ENCODE peak calls at places on chromosomes 11 and 22, in eight cellular contexts. T is breast epithelium; I is psoas muscle; F is adrenal gland; R is left ventricle myocardium inferior; P is H1; A is CD8-positive, alpha-beta T cell; O is IMR-90. Z is an unnamed sample. For H3K27me3 and H3K36me3, the result is how much of the 10 kb centered on the place peaks cover.

GRCh38 chr22:36323182-36323854 is 64.4 kb downstream of the MYH9 start:
- DNase-seq in R (peak), A (no peak), O (peak), I (peak), T (peak), F (peak), P (no peak), Z (no peak)

GRCh38 chr11:86460461-86461404 is 86.0 kb downstream of the CCDC81 start:
- DNase-seq in A (no peak), O (peak), I (no peak), F (no peak), R (no peak), P (no peak), T (no peak), Z (no peak)

GRCh38 chr11:10579700-10580099 is 11.2 kb upstream of the LYVE1 start:
- DNase-seq in F (no peak), I (no peak), P (no peak), T (no peak), A (no peak), O (no peak), R (no peak), Z (no peak)

GRCh38 chr22:28299760-28300159 is 379.9 kb downstream of the TTC28 start:
- DNase-seq in R (peak), I (no peak), O (peak), F (peak), A (no peak), P (no peak), T (no peak), Z (no peak)

GRCh38 chr11:65403607-65404121 is 17.2 kb downstream of the FRMD8 start:
- DNase-seq in I (no peak), R (no peak), T (no peak), P (no peak), A (no peak), F (no peak), O (no peak), Z (no peak)

GRCh38 chr11:35364101-35364780 is 55.1 kb downstream of the SLC1A2 start:
- DNase-seq in P (no peak), T (peak), O (peak), F (peak), I (peak), A (no peak), R (peak), Z (peak)

GRCh38 chr22:27252282-27253049 is 549.1 kb downstream of the MN1 start:
- DNase-seq in R (peak), T (no peak), I (peak), O (peak), P (no peak), F (peak), A (no peak), Z (peak)

GRCh38 chr11:110077318-110077717 is 15.9 kb upstream of the ZC3H12C start:
- DNase-seq in F (no peak), I (no peak), T (no peak), R (no peak), P (no peak), O (no peak), A (no peak), Z (no peak)

GRCh38 chr11:46369458-46370152 is 11.9 kb upstream of the MDK start:
- DNase-seq in P (no peak), I (no peak), T (no peak), F (peak), A (no peak), R (no peak), O (peak), Z (no peak)

GRCh38 chr11:128194226-128194625 is 393.1 kb downstream of the ETS1 start:
- DNase-seq in A (no peak), F (no peak), R (no peak), P (no peak), I (no peak), O (no peak), T (no peak), Z (no peak)

GRCh38 chr22:37604875-37605274 is 3.8 kb upstream of the GGA1 start:
- DNase-seq in T (no peak), F (no peak), P (no peak), R (no peak), A (no peak), O (no peak), I (no peak), Z (no peak)

GRCh38 chr11:35677904-35678303 is 15.3 kb downstream of the TRIM44 start:
- DNase-seq in O (peak), F (no peak), P (no peak), R (no peak), T (no peak), I (no peak), A (no peak), Z (no peak)

GRCh38 chr11:62489204-62489603 is 57.4 kb downstream of the AHNAK start:
- DNase-seq in A (no peak), T (no peak), I (no peak), P (no peak), O (peak), F (no peak), R (no peak), Z (no peak)

GRCh38 chr11:69189059-69189458 is 33.3 kb downstream of the SMIM38 start:
- DNase-seq in A (no peak), T (no peak), R (no peak), P (no peak), I (no peak), O (no peak), F (no peak), Z (no peak)

GRCh38 chr11:13963949-13964770 is 1.6 kb downstream of the SPON1 start:
- DNase-seq in R (peak), I (no peak), F (peak), O (no peak), P (no peak), A (no peak), T (no peak), Z (no peak)

GRCh38 chr22:28759861-28760560 is 12.5 kb upstream of the CCDC117 start:
- DNase-seq in F (no peak), I (no peak), P (peak), R (no peak), T (no peak), A (no peak), O (peak), Z (peak)

GRCh38 chr11:17145972-17146371 is 61.8 kb downstream of the PIK3C2A start:
- DNase-seq in A (no peak), R (no peak), P (no peak), T (no peak), I (no peak), O (peak), F (no peak), Z (peak)

GRCh38 chr22:42720263-42721044 is at the start of gene A4GALT:
- DNase-seq in F (no peak), I (no peak), A (no peak), R (peak), P (no peak), T (no peak), O (no peak), Z (no peak)

GRCh38 chr11:121961228-121961860 is 154.7 kb downstream of the BLID start:
- DNase-seq in O (peak), R (no peak), I (no peak), A (no peak), F (no peak), T (no peak), P (no peak), Z (no peak)

GRCh38 chr11:117730256-117730800 is 66.7 kb downstream of the DSCAML1 start:
- DNase-seq in R (no peak), A (no peak), T (no peak), P (no peak), O (no peak), F (no peak), I (no peak), Z (no peak)

GRCh38 chr22:21074092-21074715 is 28.5 kb downstream of the LRRC74B start:
- DNase-seq in A (no peak), R (no peak), O (peak), I (peak), T (no peak), F (peak), P (no peak), Z (peak)

GRCh38 chr22:47038206-47038835 is 275.9 kb downstream of the TBC1D22A start:
- DNase-seq in A (no peak), P (no peak), I (peak), R (no peak), F (no peak), O (no peak), T (no peak), Z (no peak)

GRCh38 chr22:30434775-30435315 is 9.3 kb downstream of the MTFP1 start:
- DNase-seq in T (no peak), P (no peak), F (no peak), I (no peak), R (no peak), A (no peak), O (no peak), Z (no peak)

GRCh38 chr11:35274909-35275807 is 136.2 kb downstream of the CD44 start:
- DNase-seq in A (no peak), F (peak), I (peak), R (peak), T (peak), O (no peak), P (no peak), Z (peak)

GRCh38 chr11:47756208-47756607 is 10.9 kb downstream of the FNBP4 start:
- DNase-seq in R (no peak), I (no peak), P (no peak), T (no peak), F (no peak), A (no peak), O (no peak), Z (no peak)

GRCh38 chr11:17479284-17480214 is 2.9 kb upstream of the ABCC8 start:
- DNase-seq in P (peak), I (no peak), O (no peak), R (no peak), F (no peak), T (no peak), A (no peak), Z (peak)

GRCh38 chr11:93784935-93785360 is 866 bp downstream of the MED17 start:
- DNase-seq in I (no peak), A (no peak), T (no peak), P (no peak), R (no peak), F (no peak), O (no peak), Z (no peak)

GRCh38 chr11:62151737-62152102 is 27.9 kb downstream of the INCENP start:
- DNase-seq in T (no peak), P (no peak), I (no peak), F (no peak), R (no peak), A (no peak), O (no peak), Z (no peak)

GRCh38 chr22:20425821-20426615 is 11.6 kb downstream of the SCARF2 start:
- DNase-seq in F (no peak), A (no peak), I (no peak), O (no peak), R (no peak), T (peak), P (no peak), Z (no peak)

GRCh38 chr11:808427-809286 is 1.1 kb upstream of the RPLP2 start:
- DNase-seq in A (no peak), R (no peak), O (no peak), T (no peak), F (no peak), I (peak), P (no peak), Z (no peak)

GRCh38 chr11:131686836-131687235 is 316.4 kb downstream of the NTM start:
- DNase-seq in P (no peak), A (no peak), O (no peak), R (no peak), I (no peak), F (no peak), T (no peak), Z (no peak)

GRCh38 chr11:117366183-117366582 is 38.5 kb downstream of the CEP164 start:
- DNase-seq in F (no peak), I (no peak), O (no peak), R (no peak), A (no peak), P (no peak), T (no peak), Z (no peak)

GRCh38 chr22:17065433-17065832 is 19.4 kb upstream of the IL17RA start:
- DNase-seq in R (no peak), F (peak), T (no peak), O (no peak), P (no peak), A (no peak), I (peak), Z (no peak)

GRCh38 chr22:38465673-38466490 is 2.0 kb upstream of the KDELR3 start:
- DNase-seq in P (no peak), O (no peak), F (no peak), A (no peak), T (no peak), R (no peak), I (no peak), Z (no peak)

GRCh38 chr22:31935961-31936635 is 8.2 kb upstream of the YWHAH start:
- DNase-seq in R (no peak), A (no peak), F (no peak), I (no peak), P (no peak), O (no peak), T (no peak), Z (no peak)

GRCh38 chr11:5380740-5381342 is 2.8 kb upstream of the OR51M1 start:
- DNase-seq in P (peak), F (peak), R (peak), T (no peak), O (peak), I (no peak), A (no peak), Z (peak)

GRCh38 chr22:19896665-19897355 is 42.1 kb upstream of the GNB1L start:
- DNase-seq in R (no peak), A (no peak), O (no peak), T (no peak), P (no peak), I (no peak), F (no peak), Z (no peak)

GRCh38 chr22:33715221-33715620 is 205.1 kb downstream of the LARGE1 start:
- DNase-seq in I (no peak), A (no peak), O (no peak), F (no peak), R (no peak), P (no peak), T (no peak), Z (no peak)

GRCh38 chr11:47399860-47400812 is 8.3 kb upstream of the SLC39A13 start:
- DNase-seq in I (peak), R (peak), T (no peak), O (no peak), F (no peak), P (no peak), A (no peak), Z (no peak)

GRCh38 chr11:8610532-8611116 is 16.6 kb upstream of the STK33 start:
- DNase-seq in I (no peak), O (no peak), R (no peak), T (no peak), P (no peak), F (peak), A (no peak), Z (peak)

GRCh38 chr11:8612522-8612921 is 18.5 kb upstream of the STK33 start:
- DNase-seq in O (no peak), I (no peak), T (no peak), F (no peak), A (no peak), R (no peak), P (no peak), Z (no peak)

GRCh38 chr11:8613036-8613435 is 19.0 kb upstream of the STK33 start:
- DNase-seq in A (no peak), O (no peak), R (no peak), I (no peak), T (no peak), F (no peak), P (no peak), Z (no peak)

GRCh38 chr11:8605956-8606355 is 11.9 kb upstream of the STK33 start:
- DNase-seq in O (peak), I (no peak), P (no peak), R (no peak), A (no peak), F (no peak), T (no peak), Z (peak)

GRCh38 chr11:8608646-8609045 is 14.6 kb upstream of the STK33 start:
- DNase-seq in I (no peak), P (no peak), A (no peak), O (peak), R (no peak), T (no peak), F (peak), Z (peak)
- H3K4me3 ChIP-seq in I (no peak), P (no peak), A (no peak), O (no peak), R (no peak), T (no peak), F (no peak), Z (no peak)

GRCh38 chr22:25953919-25954318 is 211.9 kb downstream of the MYO18B start:
- DNase-seq in R (no peak), O (no peak), A (no peak), T (no peak), P (no peak), I (no peak), F (no peak), Z (no peak)
- H3K27me3 ChIP-seq in R (under half), O (under half), A (under half), T (under half), P (under half), I (under half), F (under half), Z (under half)

GRCh38 chr22:50278461-50278860 is 8.3 kb upstream of the MAPK11 start:
- DNase-seq in A (no peak), I (no peak), T (no peak), R (no peak), O (no peak), F (no peak), P (no peak), Z (no peak)
- H3K36me3 ChIP-seq in A (under half), I (half or more), T (under half), R (half or more), O (half or more), F (half or more), P (half or more), Z (half or more)

GRCh38 chr11:66561178-66561974 is 7.0 kb downstream of the CTSF start:
- DNase-seq in R (no peak), P (no peak), F (no peak), A (no peak), T (no peak), O (no peak), I (no peak), Z (no peak)

GRCh38 chr11:66561975-66562248 is 6.5 kb downstream of the CTSF start:
- DNase-seq in I (no peak), P (no peak), A (no peak), F (no peak), R (no peak), T (no peak), O (no peak), Z (no peak)

GRCh38 chr11:66559862-66560676 is 8.3 kb downstream of the CTSF start:
- DNase-seq in F (no peak), T (no peak), R (no peak), A (no peak), P (no peak), I (no peak), O (no peak), Z (no peak)

GRCh38 chr11:66557733-66558326 is 10.6 kb downstream of the CTSF start:
- DNase-seq in I (no peak), R (no peak), T (no peak), F (no peak), P (no peak), A (no peak), O (no peak), Z (no peak)

DNA sequence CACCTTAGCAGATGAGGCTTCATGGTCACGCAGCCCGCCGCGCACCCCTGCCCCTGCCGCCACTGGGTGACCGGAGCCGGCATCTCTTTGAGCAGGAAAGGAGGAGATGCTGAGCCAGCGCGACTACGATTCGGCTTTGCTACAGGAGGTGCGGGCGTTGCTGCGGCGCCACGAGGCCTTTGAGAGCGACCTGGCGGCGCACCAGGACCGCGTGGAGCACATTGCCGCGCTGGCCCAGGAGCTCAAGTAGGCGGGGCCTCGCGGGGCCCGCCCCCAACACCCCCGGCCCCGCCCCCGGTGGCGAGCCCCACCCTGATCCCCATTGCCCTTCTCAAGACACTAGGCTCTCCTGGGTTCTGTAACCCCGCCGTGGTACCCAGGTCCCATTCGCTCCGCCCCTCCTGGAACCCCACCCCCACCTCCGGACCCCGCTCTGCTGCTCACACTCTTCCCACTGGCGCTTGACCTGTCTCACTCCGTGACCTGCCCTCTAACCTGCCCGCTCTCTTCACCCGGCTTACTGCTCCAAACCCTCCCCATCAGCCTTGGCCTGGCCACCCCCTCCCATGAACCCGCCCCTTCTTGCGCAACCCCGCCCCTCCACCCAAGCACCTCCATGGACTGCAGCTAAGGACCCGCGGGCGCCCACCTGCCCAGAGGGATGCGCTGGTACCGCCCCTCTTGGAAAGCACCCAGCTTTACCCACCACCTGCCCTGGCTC is 9.1 kb downstream of the CTSF start:
- DNase-seq in F (peak), P (no peak), I (peak), A (no peak), R (peak), T (no peak), O (no peak), Z (no peak)
- H3K4me3 ChIP-seq in F (no peak), P (no peak), I (peak), A (peak), R (peak), T (no peak), O (no peak), Z (no peak)

GRCh38 chr11:119844808-119845207 is 115.8 kb upstream of the NECTIN1 start:
- DNase-seq in F (no peak), A (no peak), I (no peak), O (no peak), R (peak), T (no peak), P (no peak), Z (no peak)

GRCh38 chr11:119842731-119843130 is 113.7 kb upstream of the NECTIN1 start:
- DNase-seq in I (no peak), O (no peak), F (no peak), T (no peak), A (no peak), P (no peak), R (no peak), Z (no peak)

GRCh38 chr11:119845756-119846155 is 116.8 kb upstream of the NECTIN1 start:
- DNase-seq in P (no peak), O (no peak), I (no peak), A (no peak), F (no peak), R (no peak), T (peak), Z (peak)

GRCh38 chr11:119845305-119845704 is 116.3 kb upstream of the NECTIN1 start:
- DNase-seq in F (no peak), I (no peak), T (no peak), A (no peak), P (no peak), R (no peak), O (no peak), Z (no peak)

DNA sequence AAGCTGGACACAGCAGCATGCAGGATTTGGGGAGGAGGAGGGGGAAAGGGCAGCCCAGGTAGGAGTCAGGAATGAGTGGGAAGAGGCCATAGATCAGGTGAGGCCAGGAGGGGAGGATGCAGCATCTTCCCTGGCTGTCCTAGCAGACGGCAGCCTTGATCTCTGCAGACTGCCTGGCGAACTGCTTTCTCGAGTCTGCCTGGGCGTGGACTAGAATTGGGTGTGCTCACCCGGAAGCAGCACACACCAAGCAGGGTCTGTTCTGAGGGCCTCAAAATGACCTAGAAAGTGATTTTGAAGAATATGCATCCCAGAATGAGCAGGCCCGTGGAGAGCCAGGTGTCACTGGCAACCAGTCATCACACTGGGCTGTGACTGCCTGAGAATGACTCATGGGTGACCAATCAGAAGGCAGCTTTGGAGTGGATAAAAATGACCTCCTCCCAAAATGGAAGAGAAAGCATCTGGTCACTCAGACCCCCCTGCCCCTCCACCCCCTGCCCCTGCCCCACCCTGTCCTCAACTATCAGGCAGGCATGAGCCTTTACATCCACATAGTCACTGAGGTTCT is 114.8 kb upstream of the NECTIN1 start:
- DNase-seq in O (no peak), P (no peak), T (no peak), A (no peak), F (no peak), R (no peak), I (no peak), Z (peak)
- H3K27me3 ChIP-seq in O (under half), P (under half), T (under half), A (under half), F (under half), R (under half), I (under half), Z (under half)

Z was measured in bronchial epithelial cell.